ENCODE peak calls at places on chromosome X, in seven cellular contexts. N, X, Z, S, U, O and E are unnamed samples.

GRCh38 chrX:107628662-107629532 is 587 bp downstream of the PRPS1 start:
- DNase-seq in O (no peak), N (peak; percentile 36), Z (peak; percentile 17), S (peak; percentile 30), X (peak; percentile 26), U (peak; percentile 63), E (peak; percentile 18)

GRCh38 chrX:151336809-151337208 is 60.2 kb upstream of the VMA21 start:
- DNase-seq in S (no peak), U (no peak), N (no peak), Z (no peak), X (no peak), O (no peak), E (no peak)

GRCh38 chrX:110706446-110706845 is 89.2 kb downstream of the CHRDL1 start:
- DNase-seq in U (no peak), X (no peak), S (no peak), Z (no peak), N (no peak), O (no peak), E (no peak)

GRCh38 chrX:24619647-24620046 is 27.5 kb downstream of the PCYT1B start:
- DNase-seq in X (no peak), O (peak; percentile 39), Z (no peak), S (peak; percentile 50), N (no peak), U (no peak), E (peak; percentile 27)

GRCh38 chrX:1462596-1463251 is 10.0 kb upstream of the ASMTL start:
- DNase-seq in X (peak; percentile 85), N (no peak), Z (no peak), O (no peak), S (no peak), U (no peak), E (no peak)

GRCh38 chrX:12360389-12360788 is 222.1 kb downstream of the FRMPD4 start:
- DNase-seq in O (peak; percentile 58), X (peak; percentile 57), S (no peak), Z (no peak), U (no peak), N (no peak), E (no peak)

GRCh38 chrX:106415276-106415895 is 196.4 kb upstream of the RADX start:
- DNase-seq in U (peak; percentile 43), S (no peak), O (peak; percentile 7), N (peak; percentile 11), Z (no peak), X (peak; percentile 1), E (no peak)

GRCh38 chrX:30278365-30278764 is 30.8 kb downstream of the NR0B1 start:
- DNase-seq in N (no peak), Z (no peak), S (no peak), O (peak; percentile 34), U (no peak), X (no peak), E (no peak)

GRCh38 chrX:40145001-40145631 is 47.4 kb upstream of the BCOR start:
- DNase-seq in X (no peak), U (peak; percentile 41), O (peak; percentile 71), N (peak; percentile 23), S (peak; percentile 45), Z (peak; percentile 34), E (no peak)

GRCh38 chrX:133749370-133749769 is 236.0 kb downstream of the GPC3 start:
- DNase-seq in X (no peak), N (no peak), Z (no peak), U (no peak), O (no peak), S (no peak), E (no peak)

GRCh38 chrX:68838571-68838910 is 9.7 kb downstream of the EFNB1 start:
- DNase-seq in Z (no peak), U (no peak), X (no peak), S (no peak), O (no peak), N (no peak), E (no peak)

GRCh38 chrX:71492086-71493065 is 40.5 kb upstream of the OGT start:
- DNase-seq in O (peak; percentile 56), S (peak; percentile 35), Z (peak; percentile 27), N (peak; percentile 54), X (peak; percentile 40), U (no peak), E (peak; percentile 23)

GRCh38 chrX:2928127-2928582 is 984 bp downstream of the ARSD start:
- DNase-seq in O (no peak), S (no peak), X (peak; percentile 62), U (peak; percentile 85), Z (peak; percentile 70), N (no peak), E (peak; percentile 65)

GRCh38 chrX:9534686-9535085 is 69.8 kb downstream of the TBL1X start:
- DNase-seq in Z (no peak), O (peak; percentile 73), N (no peak), S (no peak), X (no peak), U (peak; percentile 43), E (no peak)

GRCh38 chrX:23578079-23578478 is 89.2 kb upstream of the PRDX4 start:
- DNase-seq in U (no peak), N (no peak), Z (no peak), O (no peak), S (no peak), X (no peak), E (no peak)

GRCh38 chrX:72540318-72540717 is 32.3 kb downstream of the HDAC8 start:
- DNase-seq in X (peak; percentile 30), U (no peak), O (peak; percentile 40), S (no peak), N (no peak), Z (no peak), E (no peak)

GRCh38 chrX:69357293-69357692 is 146.8 kb upstream of the NALF2 start:
- DNase-seq in N (no peak), S (no peak), Z (no peak), O (no peak), X (no peak), U (no peak), E (no peak)

GRCh38 chrX:9745417-9746115 is 20.1 kb downstream of the GPR143 start:
- DNase-seq in N (no peak), U (no peak), S (no peak), X (peak; percentile 95), O (no peak), Z (no peak), E (no peak)

GRCh38 chrX:136209016-136209738 is 42.0 kb downstream of the MAP7D3 start:
- DNase-seq in U (peak; percentile 44), X (peak; percentile 55), S (peak; percentile 67), Z (no peak), O (peak; percentile 68), N (no peak), E (peak; percentile 58)

GRCh38 chrX:18701621-18702361 is 5.7 kb upstream of the PPEF1 start:
- DNase-seq in X (peak; percentile 78), N (no peak), O (no peak), Z (peak; percentile 42), U (no peak), S (peak; percentile 26), E (no peak)

GRCh38 chrX:139290310-139290709 is 240.2 kb upstream of the F9 start:
- DNase-seq in O (peak; percentile 36), U (no peak), N (no peak), S (no peak), X (no peak), Z (no peak), E (no peak)

GRCh38 chrX:68196939-68197791 is 236.1 kb downstream of the OPHN1 start:
- DNase-seq in O (peak; percentile 38), S (no peak), X (peak; percentile 53), U (peak; percentile 72), Z (no peak), N (peak; percentile 27), E (peak; percentile 15)

GRCh38 chrX:67543818-67544217 is at the start of gene AR:
- DNase-seq in S (peak; percentile 76), Z (peak; percentile 43), N (no peak), U (peak; percentile 84), O (peak; percentile 54), X (peak; percentile 72), E (peak; percentile 50)

DNA sequence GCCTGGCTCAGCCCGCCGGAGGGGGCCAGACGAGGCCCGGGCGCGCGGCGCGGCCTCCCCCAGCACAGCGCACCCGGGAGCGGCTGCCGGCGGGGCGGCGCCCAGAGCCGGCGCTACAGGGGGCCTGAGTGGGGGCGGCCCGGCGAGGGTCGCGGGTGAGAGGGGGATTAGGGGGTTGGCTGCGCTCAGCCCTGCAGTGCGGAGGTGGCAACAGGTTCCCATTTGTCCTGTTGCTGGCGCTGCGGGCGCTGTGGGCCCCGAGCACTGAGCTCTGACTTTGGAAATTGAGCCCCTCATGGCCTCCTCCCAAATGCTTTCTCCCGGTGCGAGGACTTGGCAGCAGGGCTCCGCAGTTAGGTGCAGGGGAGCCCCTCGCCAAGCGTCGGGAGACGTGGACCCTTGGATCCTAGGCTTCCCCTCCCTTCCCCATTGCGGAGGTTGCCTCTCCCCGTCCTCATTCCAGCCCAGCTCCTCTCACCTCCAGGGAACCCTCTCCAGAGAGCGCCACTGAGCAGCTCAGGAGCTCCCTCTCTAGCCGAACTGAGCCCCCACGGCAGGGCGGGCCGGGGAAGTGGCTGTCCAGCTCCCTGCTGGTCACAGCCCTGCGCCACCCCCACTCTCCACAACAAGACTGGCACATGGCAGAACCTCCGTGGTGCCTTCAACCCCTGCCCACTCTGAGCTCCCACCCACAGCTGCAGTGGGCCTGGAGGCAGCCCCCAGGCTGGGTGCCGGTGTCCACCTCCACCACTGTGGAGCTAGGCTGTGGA is 2.5 kb upstream of the DUSP9 start:
- DNase-seq in Z (peak; percentile 14), X (no peak), U (peak; percentile 60), N (peak; percentile 10), S (no peak), O (no peak), E (no peak)
- TF ChIP-seq CTCF in Z (no peak), X (no peak), U (peak; percentile 23), N (no peak), S (no peak), O (no peak), E (peak; percentile 1)

GRCh38 chrX:38304010-38304409 is 23.3 kb downstream of the RPGR start:
- DNase-seq in N (no peak), X (peak; percentile 60), U (peak; percentile 14), O (no peak), S (no peak), Z (no peak), E (no peak)
- TF ChIP-seq CTCF in N (no peak), X (peak; percentile 36), U (peak; percentile 41), O (peak; percentile 33), S (no peak), Z (peak; percentile 7), E (no peak)

GRCh38 chrX:16140448-16140847 is 17.1 kb downstream of the GRPR start:
- DNase-seq in Z (no peak), O (no peak), S (no peak), U (no peak), N (no peak), X (no peak), E (no peak)

GRCh38 chrX:16137416-16138107 is 14.2 kb downstream of the GRPR start:
- DNase-seq in N (peak; percentile 6), U (no peak), X (no peak), O (no peak), S (no peak), Z (no peak), E (no peak)

GRCh38 chrX:16136080-16136479 is 12.7 kb downstream of the GRPR start:
- DNase-seq in N (no peak), Z (no peak), X (no peak), O (no peak), U (no peak), S (no peak), E (no peak)

GRCh38 chrX:16140983-16141382 is 17.6 kb downstream of the GRPR start:
- DNase-seq in S (no peak), X (no peak), U (no peak), Z (no peak), O (no peak), N (no peak), E (no peak)

GRCh38 chrX:16138108-16138427 is 14.7 kb downstream of the GRPR start:
- DNase-seq in S (no peak), X (peak; percentile 2), Z (no peak), U (peak; percentile 48), O (no peak), N (no peak), E (no peak)
- TF ChIP-seq CTCF in S (no peak), X (no peak), Z (no peak), U (peak; percentile 52), O (no peak), N (peak; percentile 22), E (no peak)

GRCh38 chrX:44542567-44543325 is at the start of gene FUNDC1:
- DNase-seq in Z (peak; percentile 97), U (peak; percentile 95), N (peak; percentile 78), S (peak; percentile 98), X (peak; percentile 96), O (peak; percentile 91), E (peak; percentile 93)
- TF ChIP-seq CTCF in Z (no peak), U (peak; percentile 48), N (no peak), S (no peak), X (no peak), O (peak; percentile 39), E (no peak)